ENCODE peak calls at places on chromosomes 5 and 9, in five cellular contexts. D is stomach, X is A673, A is right lobe of liver, U is Peyer's patch. N is an unnamed sample.

GRCh38 chr5:172870807-172871431 is 36.9 kb downstream of the ERGIC1 start:
- DNase-seq in D (no peak), X (no peak), A (peak; percentile 77), U (no peak), N (no peak)

GRCh38 chr9:114486205-114486963 is 18.9 kb downstream of the WHRN start:
- DNase-seq in D (no peak), X (no peak), A (no peak), U (no peak), N (no peak)

GRCh38 chr9:112029921-112030444 is 133.4 kb downstream of the UGCG start:
- DNase-seq in D (peak; percentile 37), X (no peak), A (no peak), U (no peak), N (no peak)

GRCh38 chr9:78011037-78011436 is 20.6 kb downstream of the GNAQ start:
- DNase-seq in D (no peak), X (no peak), A (no peak), U (no peak), N (no peak)

GRCh38 chr5:109695005-109695926 is 5.5 kb downstream of the MAN2A1 start:
- DNase-seq in D (no peak), X (no peak), A (no peak), U (no peak), N (no peak)

GRCh38 chr5:9356306-9356942 is 189.5 kb downstream of the SEMA5A start:
- DNase-seq in D (no peak), X (no peak), A (no peak), U (no peak), N (no peak)

GRCh38 chr9:90970603-90971002 is 169.0 kb downstream of the SYK start:
- DNase-seq in D (no peak), X (no peak), A (no peak), U (no peak), N (no peak)

GRCh38 chr9:82109626-82110025 is 121.1 kb downstream of the SPATA31D1 start:
- DNase-seq in D (no peak), X (no peak), A (no peak), U (no peak), N (no peak)

GRCh38 chr5:31617867-31618266 is 21.1 kb upstream of the PDZD2 start:
- DNase-seq in D (no peak), X (no peak), A (no peak), U (no peak), N (no peak)

GRCh38 chr5:131254741-131255140 is 9.1 kb upstream of the CDC42SE2 start:
- DNase-seq in D (no peak), X (no peak), A (no peak), U (no peak), N (no peak)

GRCh38 chr5:32277782-32278181 is 35.0 kb downstream of the MTMR12 start:
- DNase-seq in D (no peak), X (no peak), A (no peak), U (no peak), N (no peak)

GRCh38 chr5:108919591-108920326 is 172.1 kb downstream of the FER start:
- DNase-seq in D (no peak), X (peak; percentile 20), A (no peak), U (no peak), N (no peak)

GRCh38 chr5:34042302-34042701 is 711 bp downstream of the C1QTNF3 start:
- DNase-seq in D (no peak), X (no peak), A (peak; percentile 45), U (peak; percentile 52), N (no peak)

GRCh38 chr9:36033788-36034187 is 2.9 kb upstream of the RECK start:
- DNase-seq in D (no peak), X (no peak), A (no peak), U (no peak), N (no peak)

GRCh38 chr9:114452219-114453169 is 52.8 kb downstream of the WHRN start:
- DNase-seq in D (peak; percentile 55), X (no peak), A (no peak), U (peak; percentile 83), N (no peak)

GRCh38 chr9:14030350-14030823 is 283.6 kb downstream of the NFIB start:
- DNase-seq in D (no peak), X (peak; percentile 87), A (no peak), U (no peak), N (no peak)

GRCh38 chr5:136132557-136133415 is at the start of gene SMAD5:
- DNase-seq in D (peak; percentile 96), X (peak; percentile 97), A (peak; percentile 97), U (peak; percentile 97), N (peak; percentile 82)

DNA sequence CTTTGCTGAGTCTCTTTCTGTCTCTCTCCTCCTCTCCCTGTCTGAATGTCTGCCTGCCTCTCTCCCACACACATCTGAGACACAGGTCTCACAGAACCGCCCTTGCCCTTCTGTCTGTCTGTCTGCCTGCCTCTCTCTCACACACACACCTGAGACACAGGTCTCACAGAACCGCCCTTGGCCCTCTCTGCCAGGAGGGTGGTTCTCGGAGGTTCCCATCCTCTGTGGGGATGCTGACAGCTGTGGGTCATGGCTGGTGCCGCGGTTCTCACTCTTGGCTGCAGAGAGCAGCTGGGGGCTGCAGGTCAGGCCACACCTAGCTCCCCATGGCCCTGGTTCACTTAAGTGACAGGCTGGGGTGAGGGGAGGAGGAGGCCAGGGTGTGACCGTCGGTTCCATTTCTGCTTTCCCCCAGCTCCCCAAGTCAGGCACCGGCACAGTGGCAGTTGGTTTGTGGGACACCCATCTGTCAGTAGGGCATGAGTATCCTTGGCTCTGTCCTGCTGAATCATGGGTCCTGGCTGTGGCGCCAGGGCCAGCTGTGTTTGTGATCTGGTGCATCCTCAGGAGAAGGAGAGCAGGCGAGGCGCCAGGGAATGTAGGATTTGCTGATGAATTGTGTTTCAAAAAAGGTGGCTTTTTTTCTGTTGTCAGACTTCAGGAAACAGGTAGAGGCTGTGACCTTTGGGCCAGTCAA is 42.3 kb upstream of the CLPTM1L start:
- DNase-seq in D (no peak), X (no peak), A (no peak), U (no peak), N (no peak)
- H3K4me3 ChIP-seq in D (no peak overlapping the region), X (no peak overlapping the region), A (no peak overlapping the region), U (no peak overlapping the region), N (no peak overlapping the region)

GRCh38 chr5:72238712-72239445 is 81.2 kb downstream of the MRPS27 start:
- DNase-seq in D (no peak), X (no peak), A (no peak), U (no peak), N (no peak)
- H3K4me1 ChIP-seq in D (no peaks in the 10 kb centered on the region), X (peaks cover 9% of the 10 kb centered on the region), A (no peaks in the 10 kb centered on the region), U (no peaks in the 10 kb centered on the region), N (no peaks in the 10 kb centered on the region)

DNA sequence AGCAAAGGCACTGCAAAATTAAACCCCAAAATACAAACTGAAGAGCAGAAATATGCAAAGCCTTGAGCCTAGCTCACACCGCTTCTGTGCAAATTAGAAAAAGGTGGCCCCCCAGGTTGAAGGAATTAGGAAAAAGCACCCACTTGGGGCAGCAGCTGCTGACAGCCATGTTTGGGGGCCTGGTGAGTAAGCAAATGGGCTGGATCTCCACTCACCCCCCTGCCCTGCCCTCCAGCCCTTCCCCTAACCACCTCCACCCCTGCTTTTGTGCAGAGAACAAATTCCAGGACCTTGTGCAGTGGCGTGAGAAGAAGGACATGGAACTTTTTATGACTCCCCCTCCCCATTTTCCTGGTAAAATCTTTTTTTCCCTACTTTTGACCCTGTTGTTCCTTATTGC is 92.0 kb upstream of the DNAH5 start:
- DNase-seq in D (no peak), X (no peak), A (no peak), U (no peak), N (no peak)
- TF ChIP-seq CTCF in D (no peak), X (no peak), A (no peak), U (no peak), N (no peak)

GRCh38 chr5:132734687-132735086 is 2.7 kb downstream of the KIF3A start:
- DNase-seq in D (no peak), X (no peak), A (no peak), U (no peak), N (no peak)

GRCh38 chr5:132739232-132739631 is 1.9 kb upstream of the KIF3A start:
- DNase-seq in D (no peak), X (no peak), A (no peak), U (no peak), N (no peak)

GRCh38 chr5:132736853-132737833 is at the start of gene KIF3A:
- DNase-seq in D (peak; percentile 98), X (peak; percentile 98), A (peak; percentile 98), U (peak; percentile 99), N (peak; percentile 82)

GRCh38 chr5:132742158-132742557 is 4.8 kb upstream of the KIF3A start:
- DNase-seq in D (no peak), X (no peak), A (no peak), U (no peak), N (no peak)

DNA sequence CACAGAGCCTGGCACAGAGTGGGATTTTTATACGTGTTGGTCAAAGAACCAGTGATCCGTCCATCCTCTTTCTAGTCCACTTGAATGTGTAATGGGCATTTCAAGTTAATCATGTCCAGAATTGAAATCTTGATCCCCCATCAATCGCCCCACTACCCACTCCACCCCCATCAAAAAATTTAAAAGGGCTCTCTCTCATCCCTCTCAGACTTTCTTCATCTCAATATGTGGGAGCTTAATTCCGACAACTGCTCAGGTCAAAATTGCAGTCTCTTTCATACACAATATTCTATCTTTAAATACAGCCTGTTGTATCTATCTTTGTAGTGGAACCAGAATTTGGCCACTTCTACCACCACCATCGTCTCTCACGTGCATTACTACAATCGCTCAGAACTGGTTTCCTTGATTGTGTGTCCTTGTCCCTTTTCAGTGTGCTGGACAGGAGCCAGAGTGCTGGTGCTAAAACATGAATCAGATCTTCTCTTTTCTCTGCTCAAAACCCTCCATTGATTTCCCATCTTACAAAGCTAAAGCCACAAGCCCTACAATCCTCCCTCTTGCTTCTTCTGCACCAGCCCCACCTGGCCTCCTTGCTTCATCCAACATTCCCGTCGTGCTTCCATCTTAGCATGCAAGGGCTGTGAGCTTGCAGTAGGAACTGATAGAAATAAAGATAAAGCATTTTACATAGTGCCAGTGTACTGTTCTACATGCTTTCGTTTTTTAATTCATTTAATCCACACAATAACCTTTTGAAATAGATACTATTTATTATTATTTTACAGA is 830 bp upstream of the KIF3A start:
- DNase-seq in D (no peak), X (no peak), A (no peak), U (no peak), N (no peak)
- H3K4me3 ChIP-seq in D (peak overlapping the region; percentile 87), X (peak overlapping the region; percentile 79), A (no peak overlapping the region), U (peak overlapping the region; percentile 84), N (peak overlapping the region; percentile 70)

GRCh38 chr9:130590305-130590704 is 10.9 kb downstream of the FUBP3 start:
- DNase-seq in D (no peak), X (no peak), A (no peak), U (no peak), N (no peak)
- H3K4me1 ChIP-seq in D (no peaks in the 10 kb centered on the region), X (no peaks in the 10 kb centered on the region), A (peaks cover 38% of the 10 kb centered on the region), U (no peaks in the 10 kb centered on the region), N (no peaks in the 10 kb centered on the region)

N was measured in ascending aorta.